ENCODE peak calls at places on chromosomes 3 and 15, in five cellular contexts. One of them, this sample, is unnamed. For H3K9me3, the result is how much of the 10 kb centered on the place peaks cover.

GRCh38 chr3:77939726-77940125 is 899.8 kb downstream of the ROBO2 start:
- DNase-seq in spleen: no peak
- DNase-seq in thyroid gland: no peak
- DNase-seq in CD8-positive, alpha-beta T cell: no peak
- DNase-seq in uterus: no peak
- DNase-seq in this sample: no peak

GRCh38 chr3:81864273-81864672 is 102.8 kb upstream of the GBE1 start:
- DNase-seq in spleen: no peak
- DNase-seq in thyroid gland: peak
- DNase-seq in CD8-positive, alpha-beta T cell: no peak
- DNase-seq in uterus: no peak
- DNase-seq in this sample: no peak

GRCh38 chr3:57397175-57398026 is 104.9 kb upstream of the ASB14 start:
- DNase-seq in spleen: no peak
- DNase-seq in thyroid gland: peak
- DNase-seq in CD8-positive, alpha-beta T cell: peak
- DNase-seq in uterus: peak
- DNase-seq in this sample: peak

GRCh38 chr3:129305592-129306091 is 27.0 kb downstream of the HMCES start:
- DNase-seq in spleen: peak
- DNase-seq in thyroid gland: peak
- DNase-seq in CD8-positive, alpha-beta T cell: no peak
- DNase-seq in uterus: peak
- DNase-seq in this sample: peak

GRCh38 chr3:9828801-9829755 is 14.7 kb downstream of the RPUSD3 start:
- DNase-seq in spleen: peak
- DNase-seq in thyroid gland: no peak
- DNase-seq in CD8-positive, alpha-beta T cell: no peak
- DNase-seq in uterus: no peak
- DNase-seq in this sample: no peak

GRCh38 chr3:81375921-81376320 is 385.5 kb downstream of the GBE1 start:
- DNase-seq in spleen: no peak
- DNase-seq in thyroid gland: no peak
- DNase-seq in CD8-positive, alpha-beta T cell: no peak
- DNase-seq in uterus: no peak
- DNase-seq in this sample: no peak

GRCh38 chr15:78263351-78263781 is 996 bp upstream of the DNAJA4 start:
- DNase-seq in spleen: no peak
- DNase-seq in thyroid gland: no peak
- DNase-seq in CD8-positive, alpha-beta T cell: no peak
- DNase-seq in uterus: no peak
- DNase-seq in this sample: no peak

GRCh38 chr15:60414016-60414682 is 16.4 kb upstream of the ANXA2 start:
- DNase-seq in spleen: no peak
- DNase-seq in thyroid gland: no peak
- DNase-seq in CD8-positive, alpha-beta T cell: no peak
- DNase-seq in uterus: no peak
- DNase-seq in this sample: no peak

GRCh38 chr15:27764339-27764738 is 334.8 kb downstream of the OCA2 start:
- DNase-seq in spleen: no peak
- DNase-seq in thyroid gland: no peak
- DNase-seq in CD8-positive, alpha-beta T cell: no peak
- DNase-seq in uterus: no peak
- DNase-seq in this sample: no peak

GRCh38 chr3:42118762-42119361 is 27.7 kb downstream of the TRAK1 start:
- DNase-seq in spleen: no peak
- DNase-seq in thyroid gland: peak
- DNase-seq in CD8-positive, alpha-beta T cell: no peak
- DNase-seq in uterus: no peak
- DNase-seq in this sample: peak

GRCh38 chr3:156908398-156908797 is 82.2 kb downstream of the LEKR1 start:
- DNase-seq in spleen: no peak
- DNase-seq in thyroid gland: no peak
- DNase-seq in CD8-positive, alpha-beta T cell: no peak
- DNase-seq in uterus: no peak
- DNase-seq in this sample: no peak

GRCh38 chr3:52685705-52686691 is at the start of the genes GNL3 and PBRM1:
- DNase-seq in spleen: peak
- DNase-seq in thyroid gland: peak
- DNase-seq in CD8-positive, alpha-beta T cell: peak
- DNase-seq in uterus: peak
- DNase-seq in this sample: peak

GRCh38 chr3:126300001-126300760 is 57.0 kb downstream of the KLF15 start:
- DNase-seq in spleen: peak
- DNase-seq in thyroid gland: no peak
- DNase-seq in CD8-positive, alpha-beta T cell: no peak
- DNase-seq in uterus: no peak
- DNase-seq in this sample: no peak

GRCh38 chr15:48494646-48495045 is 150.9 kb downstream of the FBN1 start:
- DNase-seq in spleen: no peak
- DNase-seq in thyroid gland: no peak
- DNase-seq in CD8-positive, alpha-beta T cell: no peak
- DNase-seq in uterus: no peak
- DNase-seq in this sample: no peak
- H3K27ac ChIP-seq in spleen: no peak
- H3K27ac ChIP-seq in thyroid gland: no peak
- H3K27ac ChIP-seq in CD8-positive, alpha-beta T cell: no peak
- H3K27ac ChIP-seq in uterus: peak
- H3K27ac ChIP-seq in this sample: peak

DNA sequence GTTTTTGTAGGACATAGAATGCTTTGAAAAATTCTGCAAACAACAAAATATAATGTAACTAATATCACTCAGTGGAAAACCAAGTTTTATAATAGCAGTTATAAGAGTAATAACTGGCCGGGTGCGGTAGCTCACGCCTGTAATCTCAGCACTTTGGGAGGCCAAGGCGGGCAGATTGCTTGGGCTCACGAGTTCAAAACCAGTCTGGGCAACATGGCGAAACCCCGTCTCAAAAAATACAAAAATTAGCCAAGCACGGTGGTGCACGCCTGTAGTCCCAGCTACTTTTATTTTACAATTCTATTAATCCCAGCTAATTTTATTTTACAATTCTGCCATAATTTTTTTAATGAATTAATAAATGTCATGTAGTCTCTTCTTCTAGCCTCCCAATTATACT is 2.3 kb downstream of the DENND4A start:
- DNase-seq in spleen: no peak
- DNase-seq in thyroid gland: no peak
- DNase-seq in CD8-positive, alpha-beta T cell: no peak
- DNase-seq in uterus: no peak
- DNase-seq in this sample: no peak
- H3K9me3 ChIP-seq in spleen: under half
- H3K9me3 ChIP-seq in thyroid gland: under half
- H3K9me3 ChIP-seq in CD8-positive, alpha-beta T cell: under half
- H3K9me3 ChIP-seq in uterus: under half
- H3K9me3 ChIP-seq in this sample: under half

GRCh38 chr3:49509028-49509561 is 39.0 kb downstream of the DAG1 start:
- DNase-seq in spleen: no peak
- DNase-seq in thyroid gland: no peak
- DNase-seq in CD8-positive, alpha-beta T cell: no peak
- DNase-seq in uterus: no peak
- DNase-seq in this sample: no peak

GRCh38 chr3:49512791-49513355 is 41.4 kb upstream of the BSN start:
- DNase-seq in spleen: peak
- DNase-seq in thyroid gland: no peak
- DNase-seq in CD8-positive, alpha-beta T cell: no peak
- DNase-seq in uterus: no peak
- DNase-seq in this sample: no peak

GRCh38 chr3:49518016-49518415 is 36.3 kb upstream of the BSN start:
- DNase-seq in spleen: no peak
- DNase-seq in thyroid gland: no peak
- DNase-seq in CD8-positive, alpha-beta T cell: no peak
- DNase-seq in uterus: no peak
- DNase-seq in this sample: no peak

GRCh38 chr3:49511631-49512030 is 41.6 kb downstream of the DAG1 start:
- DNase-seq in spleen: peak
- DNase-seq in thyroid gland: no peak
- DNase-seq in CD8-positive, alpha-beta T cell: no peak
- DNase-seq in uterus: no peak
- DNase-seq in this sample: no peak

DNA sequence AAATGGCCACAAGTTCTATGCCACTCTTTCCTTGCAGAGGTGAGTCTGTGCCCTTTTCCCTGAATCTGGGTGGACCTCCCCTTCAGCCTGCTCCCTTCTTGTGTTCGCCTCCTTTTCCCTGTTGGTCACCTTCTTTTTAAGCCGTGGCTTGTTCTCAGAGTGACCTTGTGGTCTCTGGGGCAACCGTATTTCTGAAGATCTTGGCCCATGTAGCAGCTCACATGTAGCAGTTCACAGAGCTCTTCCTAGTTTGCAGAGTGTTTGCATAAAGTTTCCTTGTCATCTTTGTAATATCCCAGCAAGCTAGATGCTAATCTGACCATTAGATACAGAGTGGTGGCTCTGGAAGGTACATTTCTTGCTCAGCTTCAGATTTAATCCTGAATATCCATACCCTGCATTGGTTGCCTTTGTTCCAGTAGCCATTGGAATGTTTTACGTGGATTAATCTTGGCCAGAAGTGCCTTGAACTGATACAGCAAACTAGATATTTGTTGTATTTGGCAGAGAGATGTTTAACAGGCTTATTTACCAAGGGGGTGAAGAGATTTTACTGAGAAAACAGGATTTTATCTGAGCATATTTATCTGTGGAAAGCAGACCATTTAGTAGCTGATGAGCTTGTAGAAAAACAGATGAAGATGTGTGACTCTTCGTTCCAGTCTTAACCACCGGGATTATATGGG is 40.6 kb upstream of the BSN start:
- DNase-seq in spleen: no peak
- DNase-seq in thyroid gland: no peak
- DNase-seq in CD8-positive, alpha-beta T cell: no peak
- DNase-seq in uterus: no peak
- DNase-seq in this sample: no peak
- H3K27ac ChIP-seq in spleen: no peak
- H3K27ac ChIP-seq in thyroid gland: no peak
- H3K27ac ChIP-seq in CD8-positive, alpha-beta T cell: no peak
- H3K27ac ChIP-seq in uterus: no peak
- H3K27ac ChIP-seq in this sample: no peak

GRCh38 chr3:13902648-13903238 is 22.9 kb upstream of the WNT7A start:
- DNase-seq in spleen: no peak
- DNase-seq in thyroid gland: no peak
- DNase-seq in CD8-positive, alpha-beta T cell: no peak
- DNase-seq in uterus: no peak
- DNase-seq in this sample: no peak
- H3K9me3 ChIP-seq in spleen: half or more
- H3K9me3 ChIP-seq in thyroid gland: under half
- H3K9me3 ChIP-seq in CD8-positive, alpha-beta T cell: under half
- H3K9me3 ChIP-seq in uterus: under half
- H3K9me3 ChIP-seq in this sample: under half

This sample was measured in prostate gland.